ENCODE peak calls at places on chromosomes 2 and 18, in nine cellular contexts. E is heart right ventricle, N is AG04450, H is neural progenitor cell, B is cardiac muscle cell, D is tibial nerve, Q is pancreas, G is foreskin fibroblast, J is thoracic aorta. Y is an unnamed sample.

GRCh38 chr2:237181844-237182243 is 96.2 kb downstream of the COPS8 start:
- DNase-seq in E (no peak), N (peak; percentile 94), H (no peak), B (peak; percentile 89), D (no peak), Q (no peak), G (peak; percentile 93), J (no peak), Y (peak; percentile 100)

GRCh38 chr2:7766978-7767565 is 849.9 kb downstream of the RNF144A start:
- DNase-seq in E (no peak), N (no peak), H (no peak), B (no peak), D (no peak), Q (no peak), G (no peak), J (no peak), Y (no peak)

GRCh38 chr2:9215680-9216079 is 9.1 kb downstream of the ASAP2 start:
- DNase-seq in E (no peak), N (no peak), H (no peak), B (no peak), D (no peak), Q (no peak), G (no peak), J (no peak), Y (no peak)

GRCh38 chr2:62144689-62145477 is 51.0 kb upstream of the B3GNT2 start:
- DNase-seq in E (no peak), N (no peak), H (no peak), B (no peak), D (no peak), Q (no peak), G (no peak), J (no peak), Y (no peak)

GRCh38 chr2:159375241-159375640 is 88.7 kb upstream of the WDSUB1 start:
- DNase-seq in E (no peak), N (no peak), H (no peak), B (no peak), D (no peak), Q (no peak), G (no peak), J (no peak), Y (no peak)

GRCh38 chr18:6929370-6930102 is 188.1 kb downstream of the LAMA1 start:
- DNase-seq in E (no peak), N (no peak), H (no peak), B (peak; percentile 25), D (no peak), Q (no peak), G (no peak), J (no peak), Y (no peak)

GRCh38 chr2:239540174-239540573 is 139.4 kb upstream of the HDAC4 start:
- DNase-seq in E (no peak), N (no peak), H (no peak), B (no peak), D (no peak), Q (no peak), G (no peak), J (no peak), Y (no peak)

GRCh38 chr2:40814621-40815020 is 362.7 kb upstream of the SLC8A1 start:
- DNase-seq in E (no peak), N (no peak), H (no peak), B (no peak), D (no peak), Q (no peak), G (no peak), J (no peak), Y (no peak)

GRCh38 chr2:141015339-141016047 is 1115.3 kb downstream of the LRP1B start:
- DNase-seq in E (peak; percentile 51), N (no peak), H (peak; percentile 57), B (no peak), D (no peak), Q (no peak), G (no peak), J (no peak), Y (no peak)

GRCh38 chr2:109615637-109616144 is 1.5 kb downstream of the SOWAHC start:
- DNase-seq in E (no peak), N (no peak), H (peak; percentile 37), B (no peak), D (no peak), Q (no peak), G (no peak), J (no peak), Y (no peak)

GRCh38 chr2:237935740-237936452 is 30.9 kb upstream of the UBE2F start:
- DNase-seq in E (no peak), N (no peak), H (no peak), B (no peak), D (no peak), Q (no peak), G (no peak), J (no peak), Y (peak; percentile 37)

GRCh38 chr2:190947711-190948251 is 66.2 kb downstream of the STAT1 start:
- DNase-seq in E (no peak), N (peak; percentile 59), H (no peak), B (peak; percentile 93), D (no peak), Q (no peak), G (peak; percentile 41), J (no peak), Y (peak; percentile 60)

GRCh38 chr2:143685439-143686078 is 556.3 kb downstream of the ARHGAP15 start:
- DNase-seq in E (no peak), N (no peak), H (no peak), B (no peak), D (no peak), Q (no peak), G (no peak), J (no peak), Y (no peak)

GRCh38 chr18:76208632-76209308 is 286.3 kb downstream of the ZNF516 start:
- DNase-seq in E (no peak), N (no peak), H (peak; percentile 27), B (peak; percentile 3), D (no peak), Q (no peak), G (no peak), J (no peak), Y (no peak)

GRCh38 chr2:231554748-231555545 is 24.7 kb upstream of the NMUR1 start:
- DNase-seq in E (peak; percentile 70), N (peak; percentile 13), H (no peak), B (peak; percentile 90), D (peak; percentile 54), Q (no peak), G (peak; percentile 41), J (no peak), Y (peak; percentile 75)
- H3K4me3 ChIP-seq in E (peak overlapping the region; percentile 43), N (peak overlapping the region; percentile 35), H (no peak overlapping the region), B (no peak overlapping the region), D (no peak overlapping the region), Q (no peak overlapping the region), G (peak overlapping the region; percentile 17), J (peak overlapping the region; percentile 24), Y (no peak overlapping the region)

GRCh38 chr2:136796339-136796738 is 31.0 kb downstream of the THSD7B start:
- DNase-seq in E (no peak), N (no peak), H (peak; percentile 8), B (no peak), D (no peak), Q (no peak), G (no peak), J (no peak), Y (no peak)
- TF ChIP-seq CTCF in E (no peak), N (no peak), H (peak; percentile 53), B (no peak), D (no peak), Q (no peak), G (no peak), J (peak; percentile 39), Y (no peak)

GRCh38 chr18:45745817-45746461 is 22.0 kb downstream of the SLC14A1 start:
- DNase-seq in E (peak; percentile 35), N (no peak), H (no peak), B (peak; percentile 28), D (no peak), Q (no peak), G (no peak), J (no peak), Y (no peak)

GRCh38 chr18:45738660-45739059 is 14.7 kb downstream of the SLC14A1 start:
- DNase-seq in E (no peak), N (no peak), H (no peak), B (no peak), D (no peak), Q (no peak), G (no peak), J (no peak), Y (no peak)

GRCh38 chr18:45739848-45740247 is 15.9 kb downstream of the SLC14A1 start:
- DNase-seq in E (no peak), N (no peak), H (no peak), B (no peak), D (no peak), Q (no peak), G (no peak), J (no peak), Y (no peak)

GRCh38 chr18:45739268-45739667 is 15.3 kb downstream of the SLC14A1 start:
- DNase-seq in E (peak; percentile 24), N (no peak), H (no peak), B (no peak), D (no peak), Q (no peak), G (no peak), J (no peak), Y (no peak)

DNA sequence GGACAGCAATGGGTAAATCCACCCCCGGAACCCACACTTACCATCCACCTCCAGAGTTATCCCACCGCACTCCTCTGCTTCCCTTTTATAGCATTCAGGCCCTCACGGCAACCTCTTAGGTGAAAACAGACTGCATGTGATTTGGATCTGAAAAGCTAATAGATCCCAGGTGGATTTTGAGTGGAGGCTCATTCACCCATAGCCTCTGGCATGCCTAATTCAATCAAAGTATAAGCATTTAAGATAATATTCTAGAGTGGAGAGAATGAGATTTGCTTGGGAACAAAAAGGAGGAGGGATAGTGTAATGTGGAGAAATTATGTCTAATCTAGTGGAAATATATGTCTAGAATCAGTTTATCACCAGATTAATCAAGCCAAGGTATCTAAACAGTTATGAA is 17.1 kb downstream of the SLC14A1 start:
- DNase-seq in E (no peak), N (no peak), H (no peak), B (no peak), D (no peak), Q (no peak), G (no peak), J (no peak), Y (no peak)
- H3K4me3 ChIP-seq in E (peak overlapping the region; percentile 60), N (no peak overlapping the region), H (no peak overlapping the region), B (no peak overlapping the region), D (no peak overlapping the region), Q (no peak overlapping the region), G (no peak overlapping the region), J (no peak overlapping the region), Y (no peak overlapping the region)

DNA sequence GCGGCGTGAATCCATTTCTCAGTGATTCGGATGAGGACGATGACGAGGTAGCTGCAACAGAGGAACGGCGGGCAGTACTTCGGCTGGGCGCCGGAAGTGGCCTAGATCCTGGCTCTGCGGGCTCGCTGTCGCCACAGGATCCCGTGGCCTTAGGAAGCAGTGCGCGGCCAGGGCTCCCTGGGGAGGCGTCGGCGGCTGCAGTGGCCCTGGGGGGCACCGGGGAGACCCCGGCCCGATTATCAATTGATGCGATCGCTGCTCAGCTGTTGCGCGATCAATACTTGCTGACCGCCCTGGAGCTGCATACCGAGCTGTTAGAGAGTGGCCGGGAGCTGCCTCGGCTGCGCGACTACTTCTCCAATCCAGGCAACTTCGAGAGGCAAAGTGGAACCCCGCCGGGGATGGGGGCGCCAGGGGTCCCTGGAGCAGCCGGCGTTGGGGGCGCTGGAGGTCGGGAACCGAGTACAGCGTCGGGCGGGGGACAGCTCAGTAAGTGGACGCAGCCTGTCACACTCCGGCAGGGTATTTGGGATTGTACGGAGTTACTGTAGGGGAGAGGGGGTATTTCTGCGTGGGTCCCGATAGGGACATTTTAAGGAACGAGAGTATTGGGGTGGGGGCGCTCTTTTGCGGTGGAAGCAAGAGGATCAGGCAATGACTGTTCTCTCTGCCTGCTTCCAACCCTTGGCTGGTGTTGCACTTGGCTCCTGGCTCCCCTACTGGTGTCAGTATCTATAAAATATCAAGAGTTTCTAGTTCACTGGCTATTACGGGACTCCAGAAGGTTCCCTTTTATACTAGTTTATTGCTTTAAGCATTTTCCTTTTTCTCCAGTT is 706 bp downstream of the RELCH start:
- DNase-seq in E (peak; percentile 12), N (no peak), H (peak; percentile 64), B (peak; percentile 27), D (peak; percentile 22), Q (peak; percentile 63), G (no peak), J (no peak), Y (peak; percentile 30)
- TF ChIP-seq CTCF in E (no peak), N (no peak), H (peak; percentile 27), B (no peak), D (no peak), Q (no peak), G (no peak), J (peak; percentile 7), Y (peak; percentile 10)

Y was measured in fibroblast of mammary gland.